ENCODE peak calls at places on chromosomes 5 and 9, in seven cellular contexts. G, V, W, N, H, D and O are unnamed samples.

GRCh38 chr9:137339606-137340462 is 37.8 kb upstream of the NRARP start:
- DNase-seq in W (no peak), N (no peak), H (peak), G (peak), D (no peak), V (no peak), O (no peak)

GRCh38 chr5:170057311-170057710 is 48.4 kb upstream of the FOXI1 start:
- DNase-seq in H (no peak), N (no peak), G (no peak), D (no peak), W (no peak), V (peak), O (no peak)

GRCh38 chr5:173318881-173319609 is 9.2 kb downstream of the STC2 start:
- DNase-seq in H (no peak), G (no peak), N (no peak), W (no peak), D (no peak), V (no peak), O (no peak)

GRCh38 chr5:55521903-55522302 is 12.9 kb downstream of the PLPP1 start:
- DNase-seq in W (no peak), V (no peak), D (no peak), H (no peak), N (no peak), G (no peak), O (no peak)

GRCh38 chr9:88872171-88872946 is 118.9 kb upstream of the S1PR3 start:
- DNase-seq in G (no peak), N (no peak), H (no peak), V (no peak), D (no peak), W (no peak), O (no peak)

GRCh38 chr5:54804521-54804920 is 180.9 kb downstream of the ESM1 start:
- DNase-seq in H (peak), W (no peak), V (no peak), G (peak), N (no peak), D (no peak), O (no peak)

GRCh38 chr5:120139039-120139438 is 325.1 kb upstream of the PRR16 start:
- DNase-seq in V (no peak), N (no peak), G (peak), H (peak), D (peak), W (peak), O (no peak)

GRCh38 chr5:103690676-103691075 is 128.1 kb upstream of the NUDT12 start:
- DNase-seq in H (no peak), N (no peak), D (no peak), G (no peak), W (no peak), V (no peak), O (no peak)

GRCh38 chr9:97363661-97364299 is 48.1 kb upstream of the TDRD7 start:
- DNase-seq in V (no peak), H (no peak), D (no peak), W (no peak), G (no peak), N (no peak), O (no peak)
- TF ChIP-seq CTCF in V (no peak), H (no peak), D (no peak), W (no peak), G (no peak), N (no peak), O (no peak)

GRCh38 chr9:22228542-22228941 is 218.1 kb upstream of the DMRTA1 start:
- DNase-seq in G (peak), H (peak), V (no peak), W (no peak), N (no peak), D (no peak), O (no peak)
- TF ChIP-seq CTCF in G (peak), H (peak), V (no peak), W (no peak), N (no peak), D (no peak), O (no peak)

GRCh38 chr9:87080512-87081225 is 133.4 kb upstream of the GAS1 start:
- DNase-seq in W (peak), G (peak), N (no peak), D (no peak), V (no peak), H (peak), O (no peak)
- TF ChIP-seq CTCF in W (no peak), G (peak), N (no peak), D (peak), V (no peak), H (peak), O (no peak)

DNA sequence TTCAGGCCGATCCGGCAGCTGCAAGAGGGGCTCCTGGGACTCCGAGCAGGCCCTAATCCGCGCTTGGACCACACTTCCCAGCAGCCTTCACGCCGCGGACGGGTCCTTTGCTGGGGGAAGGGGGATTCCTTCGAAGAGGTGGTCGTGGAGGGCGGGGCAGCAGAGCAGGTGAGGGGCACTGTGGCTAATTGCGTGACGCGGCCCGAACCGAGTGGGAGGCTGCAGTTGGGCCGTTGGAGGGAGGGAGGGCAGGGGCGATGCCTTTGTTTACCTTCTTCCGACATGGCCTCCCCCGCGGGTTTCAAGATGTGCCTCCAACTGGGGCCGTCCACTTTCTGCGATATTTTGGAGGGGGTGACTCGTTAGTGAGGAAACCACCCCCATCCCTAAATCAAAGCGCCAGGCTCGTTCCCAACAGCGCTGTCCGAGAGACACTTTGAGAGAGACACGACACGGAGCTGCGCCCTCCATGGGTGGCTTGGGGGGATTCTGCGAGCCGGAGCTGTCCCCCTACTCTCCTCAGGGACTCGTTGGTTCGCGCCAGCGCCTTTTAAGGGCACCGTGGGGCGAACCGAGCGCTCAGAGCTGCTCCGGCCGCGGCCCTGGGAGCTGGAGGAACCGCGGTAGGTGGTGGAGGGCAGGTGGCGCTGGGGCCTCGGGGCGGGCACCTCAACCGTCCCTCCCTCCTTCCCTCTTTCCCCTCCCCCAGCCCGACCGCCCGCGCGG is at the start of gene FAM53C:
- DNase-seq in N (peak), V (peak), D (peak), G (peak), W (peak), H (peak), O (peak)
- TF ChIP-seq CTCF in N (no peak), V (no peak), D (no peak), G (peak), W (no peak), H (no peak), O (no peak)

GRCh38 chr5:94153736-94154450 is 412.5 kb upstream of the POU5F2 start:
- DNase-seq in N (no peak), D (no peak), W (no peak), V (no peak), H (peak), G (peak), O (no peak)
- TF ChIP-seq CTCF in N (no peak), D (no peak), W (no peak), V (no peak), H (no peak), G (no peak), O (no peak)

GRCh38 chr9:111966851-111967250 is 70.2 kb downstream of the UGCG start:
- DNase-seq in W (peak), D (no peak), V (no peak), G (peak), N (no peak), H (peak), O (no peak)

GRCh38 chr9:111969061-111969460 is 72.4 kb downstream of the UGCG start:
- DNase-seq in V (no peak), N (no peak), G (peak), W (no peak), H (peak), D (no peak), O (no peak)

GRCh38 chr9:111970827-111971226 is 74.2 kb downstream of the UGCG start:
- DNase-seq in D (no peak), H (no peak), W (no peak), V (no peak), G (no peak), N (no peak), O (no peak)

GRCh38 chr9:111967621-111968020 is 71.0 kb downstream of the UGCG start:
- DNase-seq in V (no peak), D (no peak), G (no peak), W (no peak), H (no peak), N (no peak), O (no peak)

GRCh38 chr9:111969622-111970021 is 73.0 kb downstream of the UGCG start:
- DNase-seq in N (no peak), D (no peak), G (no peak), V (no peak), W (no peak), H (no peak), O (no peak)
- TF ChIP-seq CTCF in N (no peak), D (no peak), G (no peak), V (no peak), W (no peak), H (no peak), O (no peak)

DNA sequence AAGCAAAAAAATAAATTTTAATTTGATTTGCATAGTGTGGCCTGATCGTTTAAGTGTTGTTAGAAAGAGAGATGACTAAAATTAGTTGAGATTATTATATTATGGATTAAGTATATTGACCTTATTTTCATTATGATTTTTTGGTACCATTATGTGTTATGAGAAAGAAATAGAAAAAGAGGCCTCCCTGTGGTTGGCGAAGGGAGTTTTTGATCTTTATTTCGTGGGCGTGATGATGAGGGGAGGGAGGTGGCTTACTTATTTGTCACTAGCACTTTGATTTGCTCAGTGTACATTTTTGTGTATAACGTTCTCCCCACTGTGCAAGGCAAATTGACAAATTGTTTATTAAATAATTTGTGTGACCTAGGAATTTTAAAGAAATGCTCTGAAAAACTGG is 2.8 kb downstream of the DAPK1 start:
- DNase-seq in D (no peak), N (no peak), H (no peak), G (no peak), V (no peak), W (no peak), O (peak)
- TF ChIP-seq CTCF in D (peak), N (no peak), H (peak), G (peak), V (no peak), W (no peak), O (no peak)

GRCh38 chr9:89924611-89925010 is 319.8 kb downstream of the GADD45G start:
- DNase-seq in D (no peak), G (no peak), V (no peak), W (no peak), H (no peak), N (no peak), O (no peak)
- TF ChIP-seq CTCF in D (no peak), G (no peak), V (no peak), W (no peak), H (no peak), N (no peak), O (no peak)

DNA sequence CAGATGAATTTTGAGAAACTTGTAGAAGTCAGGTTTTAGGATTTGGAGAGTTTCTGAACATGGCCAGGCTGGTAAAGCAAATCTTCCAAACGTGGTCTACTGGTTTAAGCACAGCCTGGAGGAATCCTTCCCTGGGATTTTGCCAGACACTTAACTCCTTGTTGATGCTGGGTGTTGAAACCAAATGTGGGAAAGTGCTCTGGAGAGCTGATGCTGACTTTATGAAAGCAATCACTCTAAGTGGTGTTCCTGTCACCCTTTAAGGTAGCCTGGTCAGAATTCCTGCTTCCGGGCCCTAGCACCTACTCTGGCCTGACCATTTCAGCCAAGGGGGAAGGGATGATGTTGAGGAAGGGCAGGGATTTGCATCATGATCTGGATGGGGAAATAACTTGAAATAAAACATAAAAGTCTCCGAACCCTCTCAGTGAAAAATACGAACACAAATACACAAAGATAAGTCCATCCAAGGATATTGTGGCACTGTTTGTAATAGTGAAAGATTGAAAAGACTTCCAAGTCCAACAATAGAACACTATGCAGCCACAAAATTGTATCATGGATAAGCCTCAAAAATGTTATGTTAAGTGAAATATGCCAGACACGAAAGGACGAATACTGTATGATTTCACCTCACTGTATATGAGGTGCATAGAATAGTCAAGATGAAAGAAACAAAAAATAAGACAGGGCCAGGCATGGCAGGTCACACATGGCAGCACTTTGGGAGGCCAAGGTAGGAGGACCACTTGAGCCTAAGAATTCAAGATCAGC is 57.7 kb downstream of the PDE6A start:
- DNase-seq in W (no peak), H (peak), G (peak), D (no peak), N (no peak), V (peak), O (no peak)
- TF ChIP-seq CTCF in W (no peak), H (no peak), G (no peak), D (no peak), N (no peak), V (no peak), O (no peak)

DNA sequence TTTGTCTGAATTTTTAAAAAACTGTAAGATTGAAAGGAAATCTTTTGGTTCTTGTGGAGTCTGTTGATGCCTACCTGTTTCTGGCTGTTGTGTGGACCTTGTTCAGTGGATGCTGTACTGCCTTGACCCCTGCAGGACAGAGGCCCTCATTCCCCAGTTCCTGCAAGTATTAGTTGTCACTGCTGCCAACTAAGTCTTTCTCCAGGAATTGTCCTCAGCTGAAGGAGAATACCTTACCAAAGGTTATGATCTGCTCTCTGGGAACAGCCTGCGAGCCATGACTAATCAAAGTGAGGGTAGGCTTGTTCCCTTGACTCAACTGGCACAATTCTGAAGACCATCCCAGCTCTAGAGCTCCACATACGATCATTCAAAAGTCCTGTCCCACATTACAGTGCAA is 145.3 kb upstream of the FST start:
- DNase-seq in H (peak), N (no peak), W (peak), V (no peak), G (no peak), D (no peak), O (no peak)
- TF ChIP-seq CTCF in H (peak), N (no peak), W (no peak), V (no peak), G (no peak), D (no peak), O (no peak)